ENCODE peak calls at places on chromosomes 12 and 14, in eight cellular contexts. One of them, this sample, is unnamed.

GRCh38 chr14:99899578-99900178 is 106.5 kb downstream of the EML1 start:
- DNase-seq in uterus: no peak
- DNase-seq in breast epithelium: no peak
- DNase-seq in transverse colon: no peak
- DNase-seq in IMR-90: peak
- DNase-seq in A549: peak
- DNase-seq in esophagus squamous epithelium: no peak
- DNase-seq in HCT116: peak
- DNase-seq in this sample: no peak

GRCh38 chr12:10722502-10722904 is 620 bp downstream of the YBX3 start:
- DNase-seq in A549: no peak
- DNase-seq in IMR-90: peak
- DNase-seq in esophagus squamous epithelium: no peak
- DNase-seq in transverse colon: peak
- DNase-seq in breast epithelium: peak
- DNase-seq in HCT116: no peak
- DNase-seq in uterus: peak
- DNase-seq in this sample: no peak

GRCh38 chr12:101997102-101997501 is 64.7 kb downstream of the WASHC3 start:
- DNase-seq in HCT116: no peak
- DNase-seq in uterus: no peak
- DNase-seq in esophagus squamous epithelium: no peak
- DNase-seq in transverse colon: no peak
- DNase-seq in A549: no peak
- DNase-seq in IMR-90: no peak
- DNase-seq in breast epithelium: no peak
- DNase-seq in this sample: no peak

GRCh38 chr14:74552623-74553022 is 59.1 kb downstream of the ISCA2 start:
- DNase-seq in esophagus squamous epithelium: no peak
- DNase-seq in IMR-90: peak
- DNase-seq in A549: no peak
- DNase-seq in transverse colon: peak
- DNase-seq in breast epithelium: no peak
- DNase-seq in HCT116: no peak
- DNase-seq in uterus: peak
- DNase-seq in this sample: peak

GRCh38 chr14:100449225-100449987 is 126.3 kb downstream of the SLC25A47 start:
- DNase-seq in A549: no peak
- DNase-seq in esophagus squamous epithelium: no peak
- DNase-seq in uterus: no peak
- DNase-seq in transverse colon: no peak
- DNase-seq in IMR-90: no peak
- DNase-seq in breast epithelium: no peak
- DNase-seq in HCT116: no peak
- DNase-seq in this sample: no peak

GRCh38 chr12:3809357-3810015 is 56.6 kb upstream of the CRACR2A start:
- DNase-seq in IMR-90: no peak
- DNase-seq in transverse colon: no peak
- DNase-seq in esophagus squamous epithelium: no peak
- DNase-seq in A549: no peak
- DNase-seq in breast epithelium: no peak
- DNase-seq in HCT116: no peak
- DNase-seq in uterus: no peak
- DNase-seq in this sample: no peak

GRCh38 chr14:21058903-21059302 is 1.3 kb downstream of the RNASE8 start:
- DNase-seq in transverse colon: no peak
- DNase-seq in A549: no peak
- DNase-seq in breast epithelium: no peak
- DNase-seq in esophagus squamous epithelium: no peak
- DNase-seq in HCT116: no peak
- DNase-seq in IMR-90: no peak
- DNase-seq in uterus: no peak
- DNase-seq in this sample: no peak

GRCh38 chr12:19517583-19517982 is 78.3 kb downstream of the AEBP2 start:
- DNase-seq in esophagus squamous epithelium: no peak
- DNase-seq in HCT116: no peak
- DNase-seq in transverse colon: no peak
- DNase-seq in IMR-90: peak
- DNase-seq in breast epithelium: no peak
- DNase-seq in A549: no peak
- DNase-seq in uterus: no peak
- DNase-seq in this sample: no peak

GRCh38 chr12:115404761-115405470 is 720.9 kb upstream of the TBX3 start:
- DNase-seq in IMR-90: peak
- DNase-seq in breast epithelium: peak
- DNase-seq in transverse colon: no peak
- DNase-seq in A549: peak
- DNase-seq in uterus: no peak
- DNase-seq in esophagus squamous epithelium: no peak
- DNase-seq in HCT116: no peak
- DNase-seq in this sample: no peak

GRCh38 chr12:42525444-42525843 is 64.1 kb downstream of the PRICKLE1 start:
- DNase-seq in esophagus squamous epithelium: no peak
- DNase-seq in A549: no peak
- DNase-seq in HCT116: no peak
- DNase-seq in IMR-90: no peak
- DNase-seq in transverse colon: no peak
- DNase-seq in breast epithelium: no peak
- DNase-seq in uterus: no peak
- DNase-seq in this sample: no peak

GRCh38 chr14:34781242-34781641 is 66.8 kb upstream of the CFL2 start:
- DNase-seq in breast epithelium: no peak
- DNase-seq in esophagus squamous epithelium: no peak
- DNase-seq in A549: no peak
- DNase-seq in IMR-90: peak
- DNase-seq in transverse colon: no peak
- DNase-seq in uterus: no peak
- DNase-seq in HCT116: no peak
- DNase-seq in this sample: peak

GRCh38 chr14:36767603-36768281 is 106.1 kb downstream of the PAX9 start:
- DNase-seq in transverse colon: no peak
- DNase-seq in HCT116: no peak
- DNase-seq in esophagus squamous epithelium: no peak
- DNase-seq in uterus: no peak
- DNase-seq in A549: no peak
- DNase-seq in breast epithelium: no peak
- DNase-seq in IMR-90: no peak
- DNase-seq in this sample: no peak

GRCh38 chr12:57727758-57728395 is 10.7 kb downstream of the AGAP2 start:
- DNase-seq in transverse colon: no peak
- DNase-seq in esophagus squamous epithelium: no peak
- DNase-seq in HCT116: no peak
- DNase-seq in A549: no peak
- DNase-seq in uterus: no peak
- DNase-seq in IMR-90: no peak
- DNase-seq in breast epithelium: no peak
- DNase-seq in this sample: peak

GRCh38 chr12:116390656-116391335 is 113.3 kb upstream of the MED13L start:
- DNase-seq in IMR-90: no peak
- DNase-seq in breast epithelium: no peak
- DNase-seq in esophagus squamous epithelium: no peak
- DNase-seq in A549: no peak
- DNase-seq in transverse colon: no peak
- DNase-seq in HCT116: no peak
- DNase-seq in uterus: no peak
- DNase-seq in this sample: no peak

GRCh38 chr12:38025916-38026315 is 290.7 kb upstream of the ALG10B start:
- DNase-seq in breast epithelium: no peak
- DNase-seq in transverse colon: no peak
- DNase-seq in IMR-90: no peak
- DNase-seq in A549: no peak
- DNase-seq in HCT116: no peak
- DNase-seq in uterus: no peak
- DNase-seq in esophagus squamous epithelium: no peak
- DNase-seq in this sample: no peak

GRCh38 chr14:39491134-39491541 is 58.9 kb upstream of the FBXO33 start:
- DNase-seq in transverse colon: no peak
- DNase-seq in IMR-90: peak
- DNase-seq in esophagus squamous epithelium: no peak
- DNase-seq in HCT116: peak
- DNase-seq in breast epithelium: no peak
- DNase-seq in A549: peak
- DNase-seq in uterus: no peak
- DNase-seq in this sample: no peak

GRCh38 chr12:132955094-132955932 is 793 bp downstream of the ZNF605 start:
- DNase-seq in breast epithelium: no peak
- DNase-seq in A549: peak
- DNase-seq in HCT116: no peak
- DNase-seq in IMR-90: peak
- DNase-seq in transverse colon: peak
- DNase-seq in uterus: peak
- DNase-seq in esophagus squamous epithelium: no peak
- DNase-seq in this sample: no peak

GRCh38 chr14:61080591-61081010 is 99.6 kb downstream of the SLC38A6 start:
- DNase-seq in HCT116: no peak
- DNase-seq in uterus: no peak
- DNase-seq in IMR-90: peak
- DNase-seq in breast epithelium: no peak
- DNase-seq in esophagus squamous epithelium: no peak
- DNase-seq in transverse colon: no peak
- DNase-seq in A549: no peak
- DNase-seq in this sample: no peak

GRCh38 chr12:71626768-71627167 is 36.9 kb downstream of the ZFC3H1 start:
- DNase-seq in HCT116: no peak
- DNase-seq in esophagus squamous epithelium: no peak
- DNase-seq in transverse colon: no peak
- DNase-seq in uterus: no peak
- DNase-seq in breast epithelium: no peak
- DNase-seq in IMR-90: peak
- DNase-seq in A549: no peak
- DNase-seq in this sample: no peak

GRCh38 chr12:63814146-63814774 is 30.2 kb upstream of the SRGAP1 start:
- DNase-seq in uterus: no peak
- DNase-seq in HCT116: no peak
- DNase-seq in A549: no peak
- DNase-seq in breast epithelium: no peak
- DNase-seq in transverse colon: no peak
- DNase-seq in IMR-90: no peak
- DNase-seq in esophagus squamous epithelium: no peak
- DNase-seq in this sample: no peak

GRCh38 chr14:103385153-103385993 is at the start of gene MARK3:
- DNase-seq in HCT116: peak
- DNase-seq in A549: peak
- DNase-seq in uterus: peak
- DNase-seq in transverse colon: peak
- DNase-seq in breast epithelium: peak
- DNase-seq in IMR-90: peak
- DNase-seq in esophagus squamous epithelium: peak
- DNase-seq in this sample: peak
- TF ChIP-seq CTCF in HCT116: peak
- TF ChIP-seq CTCF in A549: peak
- TF ChIP-seq CTCF in uterus: peak
- TF ChIP-seq CTCF in transverse colon: peak
- TF ChIP-seq CTCF in breast epithelium: peak
- TF ChIP-seq CTCF in IMR-90: peak
- TF ChIP-seq CTCF in esophagus squamous epithelium: peak
- TF ChIP-seq CTCF in this sample: no peak

GRCh38 chr14:22564463-22564862 is 24.6 kb downstream of the DAD1 start:
- DNase-seq in esophagus squamous epithelium: no peak
- DNase-seq in uterus: no peak
- DNase-seq in HCT116: no peak
- DNase-seq in transverse colon: no peak
- DNase-seq in IMR-90: no peak
- DNase-seq in A549: no peak
- DNase-seq in breast epithelium: no peak
- DNase-seq in this sample: no peak
- TF ChIP-seq POLR2A in esophagus squamous epithelium: no peak
- TF ChIP-seq POLR2A in uterus: no peak
- TF ChIP-seq POLR2A in HCT116: no peak
- TF ChIP-seq POLR2A in transverse colon: no peak
- TF ChIP-seq POLR2A in IMR-90: no peak
- TF ChIP-seq POLR2A in A549: no peak
- TF ChIP-seq POLR2A in breast epithelium: no peak
- TF ChIP-seq POLR2A in this sample: no peak

GRCh38 chr14:69234106-69234505 is 25.9 kb upstream of the GALNT16 start:
- DNase-seq in esophagus squamous epithelium: no peak
- DNase-seq in transverse colon: no peak
- DNase-seq in IMR-90: no peak
- DNase-seq in uterus: no peak
- DNase-seq in HCT116: no peak
- DNase-seq in breast epithelium: no peak
- DNase-seq in A549: no peak
- DNase-seq in this sample: no peak
- H3K4me3 ChIP-seq in esophagus squamous epithelium: no peak
- H3K4me3 ChIP-seq in transverse colon: no peak
- H3K4me3 ChIP-seq in IMR-90: no peak
- H3K4me3 ChIP-seq in uterus: no peak
- H3K4me3 ChIP-seq in HCT116: no peak
- H3K4me3 ChIP-seq in breast epithelium: no peak
- H3K4me3 ChIP-seq in A549: no peak
- H3K4me3 ChIP-seq in this sample: no peak

DNA sequence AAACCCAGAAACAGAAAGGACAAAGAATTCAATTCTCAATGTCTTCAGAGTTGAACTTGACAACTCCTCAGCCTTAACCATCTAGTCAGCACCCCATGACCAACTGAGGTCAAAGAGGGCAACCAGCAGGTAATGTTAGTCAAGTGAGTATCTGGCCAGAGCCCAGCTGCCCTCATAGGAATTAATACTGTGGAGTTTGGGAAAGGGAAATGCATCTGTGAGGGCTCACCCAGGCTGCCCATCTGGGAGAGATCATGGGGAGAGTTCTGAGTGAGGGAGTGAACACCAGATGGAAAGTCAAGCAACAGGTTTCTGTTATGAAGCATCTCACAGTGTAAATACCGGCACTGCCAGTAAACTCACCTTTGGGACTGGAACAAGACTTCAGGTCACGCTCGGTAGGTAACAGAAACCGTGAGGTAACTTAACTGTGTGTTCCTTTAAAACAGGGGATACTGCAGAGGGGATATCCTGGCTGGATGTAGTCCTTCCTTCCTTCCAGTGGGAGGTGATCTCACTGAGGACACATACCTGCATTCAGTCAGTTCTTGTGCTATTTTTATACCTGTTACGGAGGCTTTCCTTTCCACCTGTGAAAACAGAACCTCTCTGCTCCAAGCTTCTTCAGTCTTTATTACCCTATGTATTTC is 94.4 kb downstream of the DAD1 start:
- DNase-seq in HCT116: no peak
- DNase-seq in IMR-90: no peak
- DNase-seq in uterus: no peak
- DNase-seq in breast epithelium: no peak
- DNase-seq in A549: no peak
- DNase-seq in transverse colon: no peak
- DNase-seq in esophagus squamous epithelium: no peak
- DNase-seq in this sample: no peak
- TF ChIP-seq CTCF in HCT116: peak
- TF ChIP-seq CTCF in IMR-90: no peak
- TF ChIP-seq CTCF in uterus: no peak
- TF ChIP-seq CTCF in breast epithelium: no peak
- TF ChIP-seq CTCF in A549: no peak
- TF ChIP-seq CTCF in transverse colon: no peak
- TF ChIP-seq CTCF in esophagus squamous epithelium: no peak
- TF ChIP-seq CTCF in this sample: no peak